ENCODE peak calls at places on chromosome 17, in eight cellular contexts. Y, N, A, R, C, Q, X and W are unnamed samples.

GRCh38 chr17:77304051-77304745 is 163.4 kb downstream of the SEC14L1 start:
- DNase-seq in C (no peak), Q (no peak), A (no peak), R (no peak), N (no peak), Y (peak; percentile 44), X (no peak), W (peak; percentile 33)

GRCh38 chr17:82912571-82913089 is 72.8 kb upstream of the ZNF750 start:
- DNase-seq in N (no peak), A (no peak), R (no peak), C (no peak), Y (no peak), Q (no peak), X (peak; percentile 64), W (peak; percentile 54)

GRCh38 chr17:68561319-68561718 is 39.8 kb downstream of the FAM20A start:
- DNase-seq in Y (no peak), Q (no peak), X (no peak), N (no peak), R (no peak), A (no peak), C (no peak), W (peak; percentile 37)

GRCh38 chr17:77677210-77677609 is 281.3 kb upstream of the TNRC6C start:
- DNase-seq in X (no peak), N (no peak), A (no peak), R (no peak), Q (no peak), Y (peak; percentile 79), C (no peak), W (no peak)

GRCh38 chr17:11990363-11990983 is 6.8 kb downstream of the ZNF18 start:
- DNase-seq in Q (no peak), N (no peak), C (no peak), R (no peak), Y (no peak), X (no peak), A (no peak), W (no peak)

GRCh38 chr17:66531826-66532439 is 229.5 kb downstream of the PRKCA start:
- DNase-seq in Q (no peak), R (no peak), C (no peak), X (no peak), N (no peak), A (no peak), Y (no peak), W (no peak)

GRCh38 chr17:72122668-72123495 is 2.1 kb downstream of the SOX9 start:
- DNase-seq in R (no peak), X (no peak), Q (no peak), C (no peak), A (peak; percentile 35), N (no peak), Y (peak; percentile 57), W (peak; percentile 77)

GRCh38 chr17:75111777-75112176 is 2.0 kb downstream of the ARMC7 start:
- DNase-seq in C (no peak), Y (no peak), X (no peak), R (no peak), N (no peak), Q (no peak), A (no peak), W (no peak)

GRCh38 chr17:45852535-45853297 is 8.0 kb downstream of the SPPL2C start:
- DNase-seq in Q (peak; percentile 29), C (peak; percentile 60), Y (peak; percentile 48), R (peak; percentile 60), X (no peak), A (peak; percentile 66), N (peak; percentile 70), W (peak; percentile 66)

GRCh38 chr17:78125138-78125913 is 3.2 kb downstream of the TMC6 start:
- DNase-seq in N (no peak), Y (no peak), R (no peak), A (no peak), C (no peak), X (peak; percentile 67), Q (no peak), W (no peak)

GRCh38 chr17:44202756-44203155 is 3.1 kb upstream of the ATXN7L3 start:
- DNase-seq in A (no peak), X (no peak), Y (no peak), C (no peak), R (no peak), Q (no peak), N (no peak), W (no peak)

GRCh38 chr17:48586355-48586924 is 3.6 kb downstream of the HOXB3 start:
- DNase-seq in C (no peak), A (no peak), Q (no peak), Y (no peak), R (no peak), X (no peak), N (no peak), W (peak; percentile 55)

GRCh38 chr17:8225813-8226535 is 15.6 kb upstream of the AURKB start:
- DNase-seq in R (peak; percentile 74), N (peak; percentile 92), Y (peak; percentile 82), Q (peak; percentile 65), X (peak; percentile 80), A (peak; percentile 60), C (peak; percentile 68), W (peak; percentile 79)

GRCh38 chr17:869067-869466 is 86.9 kb downstream of the MRM3 start:
- DNase-seq in X (peak; percentile 80), N (no peak), Y (peak; percentile 82), Q (no peak), R (no peak), C (no peak), A (peak; percentile 88), W (peak; percentile 78)

GRCh38 chr17:77100009-77100408 is 40.8 kb upstream of the SEC14L1 start:
- DNase-seq in Y (no peak), C (peak; percentile 71), R (no peak), Q (no peak), X (peak; percentile 85), A (peak; percentile 75), N (no peak), W (no peak)